ENCODE peak calls at places on chromosomes 16 and 17, in four cellular contexts. J is choroid plexus epithelial cell, N is brain microvascular endothelial cell, F is fibroblast of the aortic adventitia. Y is an unnamed sample.

GRCh38 chr17:72357764-72358365 is 237.0 kb downstream of the SOX9 start:
- DNase-seq in J (no peak), N (no peak), F (no peak), Y (peak)

GRCh38 chr16:50636865-50637374 is 44.2 kb downstream of the SNX20 start:
- DNase-seq in J (no peak), N (no peak), F (no peak), Y (no peak)

GRCh38 chr16:48395375-48395774 is 10.2 kb upstream of the SIAH1 start:
- DNase-seq in J (no peak), N (no peak), F (no peak), Y (no peak)

GRCh38 chr17:75010683-75011406 is 1.6 kb upstream of the MRPL58 start:
- DNase-seq in J (peak), N (no peak), F (peak), Y (peak)

GRCh38 chr17:36641877-36642845 is 40.8 kb downstream of the MRM1 start:
- DNase-seq in J (no peak), N (no peak), F (no peak), Y (no peak)

GRCh38 chr17:55846745-55847144 is 95.9 kb downstream of the PCTP start:
- DNase-seq in J (no peak), N (no peak), F (no peak), Y (no peak)

GRCh38 chr17:42886283-42887176 is 14.1 kb upstream of the G6PC1 start:
- DNase-seq in J (no peak), N (no peak), F (no peak), Y (no peak)

GRCh38 chr17:34382586-34383224 is 19.7 kb upstream of the CCL1 start:
- DNase-seq in J (no peak), N (no peak), F (peak), Y (peak)

GRCh38 chr17:50146230-50146926 is 4.1 kb downstream of the PPP1R9B start:
- DNase-seq in J (no peak), N (no peak), F (no peak), Y (no peak)

GRCh38 chr16:27383511-27384243 is 18.3 kb upstream of the IL21R start:
- DNase-seq in J (no peak), N (no peak), F (no peak), Y (no peak)

GRCh38 chr17:83058478-83059167 is 20.8 kb upstream of the METRNL start:
- DNase-seq in J (no peak), N (no peak), F (no peak), Y (no peak)

GRCh38 chr16:87725596-87726235 is 40.1 kb downstream of the KLHDC4 start:
- DNase-seq in J (peak), N (peak), F (no peak), Y (peak)

GRCh38 chr16:68362314-68362913 is 51.6 kb downstream of the PRMT7 start:
- DNase-seq in J (no peak), N (no peak), F (no peak), Y (peak)

GRCh38 chr17:34300652-34301390 is 15.3 kb downstream of the CCL11 start:
- DNase-seq in J (peak), N (peak), F (peak), Y (peak)

GRCh38 chr16:66924527-66925321 is 611 bp downstream of the RRAD start:
- DNase-seq in J (no peak), N (no peak), F (no peak), Y (peak)

GRCh38 chr16:80356365-80356764 is 184.4 kb upstream of the DYNLRB2 start:
- DNase-seq in J (no peak), N (no peak), F (no peak), Y (no peak)

GRCh38 chr17:44556854-44557606 is at the start of gene FZD2:
- DNase-seq in J (peak), N (peak), F (peak), Y (peak)

GRCh38 chr16:58196898-58197313 is 1.0 kb downstream of the CSNK2A2 start:
- DNase-seq in J (peak), N (no peak), F (peak), Y (peak)

GRCh38 chr17:2905697-2906595 is 109.7 kb downstream of the RAP1GAP2 start:
- DNase-seq in J (no peak), N (no peak), F (no peak), Y (no peak)

GRCh38 chr17:9183297-9183696 is 162.0 kb downstream of the NTN1 start:
- DNase-seq in J (no peak), N (no peak), F (no peak), Y (no peak)

GRCh38 chr17:45279898-45280297 is 18.0 kb upstream of the SPATA32 start:
- DNase-seq in J (no peak), N (no peak), F (no peak), Y (no peak)

GRCh38 chr16:8814095-8814806 is 16.6 kb downstream of the PMM2 start:
- DNase-seq in J (no peak), N (no peak), F (no peak), Y (no peak)

GRCh38 chr17:2282297-2282873 is 21.2 kb downstream of the SMG6 start:
- DNase-seq in J (peak), N (peak), F (peak), Y (peak)

GRCh38 chr17:55451203-55451641 is 29.6 kb upstream of the MMD start:
- DNase-seq in J (peak), N (peak), F (peak), Y (peak)

GRCh38 chr17:29114141-29114540 is 66.1 kb downstream of the MYO18A start:
- DNase-seq in J (no peak), N (no peak), F (no peak), Y (peak)

GRCh38 chr17:29116652-29117439 is 63.4 kb downstream of the MYO18A start:
- DNase-seq in J (peak), N (peak), F (peak), Y (peak)

GRCh38 chr17:29117440-29117753 is 62.8 kb downstream of the MYO18A start:
- DNase-seq in J (no peak), N (no peak), F (no peak), Y (no peak)

GRCh38 chr17:29115435-29115834 is 64.8 kb downstream of the MYO18A start:
- DNase-seq in J (no peak), N (no peak), F (no peak), Y (no peak)

GRCh38 chr17:29115906-29116651 is 64.1 kb downstream of the MYO18A start:
- DNase-seq in J (peak), N (no peak), F (peak), Y (peak)
- TF ChIP-seq CTCF in J (peak), N (peak), F (peak), Y (peak)

DNA sequence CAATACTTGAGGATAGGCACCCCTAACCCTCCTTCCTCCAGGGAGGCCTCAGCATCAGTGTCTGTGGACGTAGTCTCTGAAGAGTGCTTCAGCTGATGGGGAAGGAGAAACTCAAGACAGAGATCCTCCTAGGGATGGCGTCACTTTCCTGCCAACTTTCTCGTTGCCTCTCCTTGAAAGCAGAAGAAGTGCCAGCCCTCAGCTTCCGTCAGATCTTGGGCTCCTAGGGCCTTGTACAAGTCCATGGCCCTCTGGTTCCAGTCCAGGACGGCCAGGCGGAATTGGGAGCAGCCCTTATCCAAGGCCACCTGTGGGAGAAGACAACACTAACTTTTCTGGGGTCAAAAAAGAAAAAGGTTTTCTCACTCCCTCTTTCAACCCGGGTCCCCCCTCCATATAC is 1.3 kb downstream of the SAT2 start:
- DNase-seq in J (no peak), N (no peak), F (no peak), Y (no peak)
- H3K4me3 ChIP-seq in J (peak), N (no peak), F (peak), Y (peak)

GRCh38 chr16:875182-876040 is 74.9 kb upstream of the GNG13 start:
- DNase-seq in J (no peak), N (no peak), F (no peak), Y (no peak)
- TF ChIP-seq CTCF in J (no peak), N (no peak), F (no peak), Y (no peak)

GRCh38 chr17:64508683-64509082 is 1.9 kb downstream of the CEP95 start:
- DNase-seq in J (no peak), N (no peak), F (no peak), Y (no peak)
- H3K4me3 ChIP-seq in J (peak), N (no peak), F (peak), Y (peak)

DNA sequence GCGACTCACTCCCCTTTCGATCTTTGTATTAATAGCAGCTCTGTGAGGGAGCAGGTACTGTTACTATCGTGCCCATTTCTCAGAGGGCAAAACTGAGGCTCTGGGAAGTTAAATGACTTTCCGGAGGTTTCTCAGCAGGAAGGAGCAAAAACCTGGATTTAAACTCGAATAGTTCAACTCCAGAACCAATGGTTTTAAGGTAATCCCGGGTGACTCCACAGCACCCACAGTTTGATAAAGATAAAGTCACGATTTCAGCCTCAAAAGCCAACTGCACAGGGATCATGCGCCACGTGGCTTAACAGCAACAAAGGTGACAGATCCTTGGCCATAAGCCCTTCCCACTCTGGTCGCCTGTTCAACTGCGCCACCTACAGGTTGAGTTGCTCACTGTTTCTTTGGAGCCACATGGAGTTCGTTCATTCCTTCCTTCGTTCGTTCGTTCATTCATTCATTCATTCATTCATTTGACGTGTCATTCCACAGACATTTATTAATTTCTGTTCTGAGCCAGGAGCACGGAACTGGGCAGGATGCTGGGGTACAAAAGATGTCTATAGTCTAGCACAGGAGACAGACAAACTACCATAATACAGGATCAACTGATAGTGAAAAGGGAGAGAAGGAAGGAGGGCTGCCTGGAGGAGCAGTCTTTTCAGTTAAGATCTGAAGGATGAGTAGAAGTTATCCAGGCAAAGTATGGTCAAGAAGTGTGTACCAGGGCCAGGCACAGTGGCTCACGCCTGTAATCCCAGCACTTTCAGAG is 134.8 kb downstream of the HS3ST2 start:
- DNase-seq in J (peak), N (peak), F (peak), Y (peak)
- TF ChIP-seq CTCF in J (peak), N (peak), F (peak), Y (peak)

DNA sequence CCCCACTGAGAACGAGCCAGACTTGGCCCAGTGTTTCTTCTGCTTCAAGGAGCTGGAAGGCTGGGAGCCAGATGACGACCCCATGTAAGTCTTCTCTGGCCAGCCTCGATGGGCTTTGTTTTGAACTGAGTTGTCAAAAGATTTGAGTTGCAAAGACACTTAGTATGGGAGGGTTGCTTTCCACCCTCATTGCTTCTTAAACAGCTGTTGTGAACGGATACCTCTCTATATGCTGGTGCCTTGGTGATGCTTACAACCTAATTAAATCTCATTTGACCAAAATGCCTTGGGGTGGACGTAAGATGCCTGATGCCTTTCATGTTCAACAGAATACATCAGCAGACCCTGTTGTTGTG is 631 bp downstream of the BIRC5 start:
- DNase-seq in J (no peak), N (no peak), F (no peak), Y (no peak)
- H3K4me3 ChIP-seq in J (peak), N (peak), F (peak), Y (peak)